ENCODE peak calls at places on chromosome 9, in four cellular contexts. R, M, W and X are unnamed samples.

GRCh38 chr9:112705773-112706427 is 12.0 kb downstream of the INIP start:
- DNase-seq in W (no peak), M (no peak), R (no peak), X (peak)

GRCh38 chr9:127210851-127211730 is 53.5 kb upstream of the GARNL3 start:
- DNase-seq in R (peak), M (no peak), W (no peak), X (no peak)

GRCh38 chr9:127077658-127077975 is 44.8 kb downstream of the ANGPTL2 start:
- DNase-seq in M (no peak), R (no peak), W (no peak), X (no peak)

GRCh38 chr9:35341585-35341984 is 148.3 kb upstream of the RUSC2 start:
- DNase-seq in R (no peak), W (no peak), M (peak), X (peak)

GRCh38 chr9:123639743-123640142 is 283.7 kb downstream of the CRB2 start:
- DNase-seq in W (no peak), M (no peak), R (no peak), X (no peak)

GRCh38 chr9:98521141-98521540 is 187.6 kb downstream of the GABBR2 start:
- DNase-seq in R (no peak), W (peak), M (peak), X (no peak)

GRCh38 chr9:79524266-79524665 is 47.5 kb upstream of the TLE4 start:
- DNase-seq in R (no peak), M (peak), W (no peak), X (no peak)

GRCh38 chr9:137797206-137798120 is 80.1 kb upstream of the CACNA1B start:
- DNase-seq in W (no peak), R (no peak), M (no peak), X (no peak)

GRCh38 chr9:121183666-121184423 is 17.8 kb downstream of the RAB14 start:
- DNase-seq in W (no peak), R (no peak), M (no peak), X (no peak)

GRCh38 chr9:112174965-112175795 is at the start of gene SUSD1:
- DNase-seq in R (peak), M (no peak), W (no peak), X (no peak)